ENCODE peak calls at places on chromosomes 7 and 10, in four cellular contexts. N is A549, F is HepG2, D is endothelial cell of umbilical vein. E is an unnamed sample.

GRCh38 chr7:5564894-5565293 is 141.3 kb upstream of the TNRC18 start:
- DNase-seq in N (peak), D (no peak), F (no peak), E (no peak)

GRCh38 chr7:7641129-7641663 is 644 bp downstream of the UMAD1 start:
- DNase-seq in N (no peak), D (no peak), F (peak), E (peak)

GRCh38 chr7:117229350-117229749 is 93.5 kb downstream of the WNT2 start:
- DNase-seq in F (no peak), N (no peak), D (no peak), E (no peak)

GRCh38 chr7:74572301-74573090 is 85.0 kb upstream of the GTF2I start:
- DNase-seq in D (no peak), F (no peak), N (no peak), E (no peak)

GRCh38 chr7:47852330-47853245 is 95.7 kb downstream of the PKD1L1 start:
- DNase-seq in N (peak), F (no peak), D (no peak), E (peak)

GRCh38 chr10:30847642-30848041 is 184.0 kb downstream of the ZNF438 start:
- DNase-seq in D (no peak), N (no peak), F (no peak), E (no peak)

GRCh38 chr10:48903151-48903550 is 36.5 kb downstream of the LRRC18 start:
- DNase-seq in D (no peak), F (no peak), N (no peak), E (no peak)

GRCh38 chr7:16528520-16528919 is 1.9 kb downstream of the LRRC72 start:
- DNase-seq in D (peak), F (no peak), N (no peak), E (no peak)

GRCh38 chr10:71001470-71001869 is 113.1 kb upstream of the PCBD1 start:
- DNase-seq in D (no peak), F (no peak), N (peak), E (no peak)

GRCh38 chr10:35377050-35377723 is 40.9 kb downstream of the CCNY start:
- DNase-seq in D (no peak), F (no peak), N (no peak), E (no peak)

GRCh38 chr7:28017372-28017771 is 163.2 kb downstream of the JAZF1 start:
- DNase-seq in F (no peak), N (no peak), D (peak), E (no peak)

GRCh38 chr10:34343764-34344163 is 471.3 kb downstream of the PARD3 start:
- DNase-seq in F (no peak), D (peak), N (no peak), E (no peak)

GRCh38 chr10:101236376-101237079 is 7.3 kb upstream of the LBX1 start:
- DNase-seq in F (no peak), N (no peak), D (no peak), E (peak)
- TF ChIP-seq JUN in F (no peak), N (no peak), D (no peak), E (peak)

DNA sequence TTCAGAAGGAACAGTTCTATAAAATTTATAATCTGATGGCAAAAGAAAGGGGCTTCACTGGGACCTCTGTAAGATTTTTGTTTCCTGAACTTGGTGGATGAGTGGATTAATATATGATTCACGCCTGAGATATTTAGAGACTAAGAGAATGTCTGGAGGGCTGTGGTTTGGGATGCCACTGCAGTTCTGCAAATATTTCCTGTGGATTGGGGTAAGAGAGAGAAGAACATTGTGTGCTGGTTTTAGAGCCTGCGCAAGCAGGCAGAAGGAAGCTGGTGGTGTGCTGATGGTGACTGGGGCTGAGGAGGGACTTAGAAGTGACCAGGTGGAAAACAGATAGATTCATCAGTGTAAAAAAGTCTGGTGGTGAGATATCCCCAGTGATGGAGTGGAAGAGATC is 87.0 kb downstream of the SUGCT start:
- DNase-seq in D (no peak), N (no peak), F (no peak), E (no peak)
- TF ChIP-seq MAX in D (no peak), N (no peak), F (no peak), E (no peak)

GRCh38 chr10:104347295-104348045 is 6.2 kb upstream of the CFAP58 start:
- DNase-seq in F (no peak), D (no peak), N (no peak), E (no peak)

GRCh38 chr10:104342941-104343411 is 4.7 kb upstream of the ITPRIP start:
- DNase-seq in D (peak), N (no peak), F (peak), E (no peak)

GRCh38 chr10:104345941-104346340 is 7.7 kb upstream of the ITPRIP start:
- DNase-seq in F (no peak), N (no peak), D (no peak), E (no peak)

GRCh38 chr10:104345512-104345911 is 7.2 kb upstream of the ITPRIP start:
- DNase-seq in D (no peak), N (no peak), F (no peak), E (no peak)

DNA sequence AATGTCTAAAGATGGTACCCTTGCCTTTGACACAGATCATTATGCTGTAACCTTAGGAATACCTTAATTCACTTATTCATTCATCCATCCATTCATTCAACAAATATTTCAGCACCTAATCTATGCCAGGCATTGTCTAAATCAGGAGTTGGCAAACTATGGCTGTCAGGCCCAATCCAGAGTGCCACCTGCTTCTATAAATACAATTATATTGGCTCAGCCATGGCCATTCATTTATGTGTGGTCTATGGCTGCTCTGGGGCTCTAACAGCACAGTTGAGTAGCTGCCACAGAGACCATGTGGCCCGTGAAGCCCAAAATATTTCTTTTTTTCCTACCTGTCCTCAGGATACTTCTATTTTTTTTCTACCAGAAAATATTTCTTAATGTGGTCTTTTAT is 6.0 kb upstream of the ITPRIP start:
- DNase-seq in D (no peak), N (no peak), F (no peak), E (no peak)
- TF ChIP-seq JUN in D (no peak), N (no peak), F (no peak), E (no peak)

DNA sequence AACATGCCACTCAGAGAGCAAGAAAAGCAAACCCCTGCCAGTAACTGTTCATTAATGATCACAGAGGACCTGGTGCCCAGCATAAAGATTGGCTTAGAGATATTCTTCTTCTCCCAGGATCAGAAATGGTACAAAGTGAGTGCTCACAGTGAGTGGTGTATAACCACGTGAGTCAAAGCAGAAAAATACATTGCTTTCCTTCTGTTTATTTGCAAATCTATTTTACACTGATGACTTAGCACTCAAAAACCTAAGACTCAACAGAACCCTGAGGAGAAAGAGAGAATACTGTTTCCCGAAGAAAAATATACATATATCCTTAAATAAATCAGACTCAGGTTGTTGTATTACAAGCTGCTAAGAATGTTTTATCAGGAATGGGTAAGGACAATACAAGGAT is 48.7 kb downstream of the ODAD2 start:
- DNase-seq in F (no peak), D (no peak), N (no peak), E (no peak)
- TF ChIP-seq MAX in F (no peak), D (no peak), N (no peak), E (no peak)

GRCh38 chr10:93481931-93482834 is at the start of gene MYOF:
- DNase-seq in N (peak), F (peak), D (peak), E (peak)
- TF ChIP-seq JUN in N (peak), F (no peak), D (no peak), E (no peak)

DNA sequence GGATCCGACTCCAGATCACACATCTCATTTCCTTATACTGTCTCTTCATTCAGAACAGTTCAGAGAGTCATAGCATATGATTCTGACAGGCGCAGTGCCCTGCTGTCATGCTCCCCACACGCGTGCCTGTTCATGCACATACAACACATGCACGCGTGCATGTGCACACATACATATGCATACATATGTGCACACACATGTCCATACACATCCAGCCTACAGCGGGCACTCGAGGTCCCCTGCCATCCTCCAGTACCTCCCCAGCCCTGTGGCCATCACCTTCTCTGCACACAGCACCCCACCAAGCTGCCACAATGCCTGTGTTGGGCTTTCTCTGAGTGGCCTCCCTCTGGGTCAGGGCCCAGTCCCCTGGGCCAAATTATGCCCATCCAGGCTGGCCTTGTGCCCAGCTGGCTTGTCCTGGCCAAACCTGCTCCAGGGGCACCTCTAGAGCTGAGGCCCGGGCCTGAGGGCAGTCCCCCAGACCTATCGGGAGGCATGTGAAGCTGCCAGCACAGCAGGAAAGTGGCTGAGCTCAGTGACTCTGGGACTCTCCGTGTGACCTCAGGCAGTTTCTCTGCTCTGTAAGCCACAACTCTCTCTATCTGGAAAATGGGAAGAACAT is 49.4 kb upstream of the RET start:
- DNase-seq in N (no peak), D (no peak), F (no peak), E (no peak)
- TF ChIP-seq MAX in N (no peak), D (no peak), F (no peak), E (no peak)

DNA sequence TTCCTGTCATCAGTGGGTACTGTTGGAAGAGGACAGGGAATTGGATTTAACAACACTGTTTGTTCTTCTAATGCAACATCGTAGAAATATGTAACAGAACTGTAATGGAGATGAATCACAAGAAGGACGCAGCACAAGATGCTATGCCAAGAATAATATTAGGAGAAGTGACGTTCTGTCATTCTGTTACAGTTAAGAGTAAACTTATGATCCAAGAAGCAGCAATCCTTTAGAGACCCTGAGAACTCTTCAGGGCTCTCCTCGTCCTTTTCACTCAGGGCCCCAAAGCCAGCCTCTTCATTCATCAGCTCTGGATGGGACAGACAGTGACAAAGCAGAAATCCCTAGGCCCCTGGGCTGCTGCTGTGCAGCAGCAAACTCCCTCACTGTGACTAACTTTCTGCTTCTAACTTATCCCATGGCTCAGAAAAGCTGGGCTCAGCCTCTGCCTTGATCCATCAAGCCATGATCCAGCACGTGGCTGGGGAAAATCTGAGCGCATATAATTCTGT is 8.7 kb upstream of the IL6 start:
- DNase-seq in F (no peak), D (peak), N (peak), E (no peak)
- TF ChIP-seq JUN in F (no peak), D (peak), N (peak), E (no peak)

DNA sequence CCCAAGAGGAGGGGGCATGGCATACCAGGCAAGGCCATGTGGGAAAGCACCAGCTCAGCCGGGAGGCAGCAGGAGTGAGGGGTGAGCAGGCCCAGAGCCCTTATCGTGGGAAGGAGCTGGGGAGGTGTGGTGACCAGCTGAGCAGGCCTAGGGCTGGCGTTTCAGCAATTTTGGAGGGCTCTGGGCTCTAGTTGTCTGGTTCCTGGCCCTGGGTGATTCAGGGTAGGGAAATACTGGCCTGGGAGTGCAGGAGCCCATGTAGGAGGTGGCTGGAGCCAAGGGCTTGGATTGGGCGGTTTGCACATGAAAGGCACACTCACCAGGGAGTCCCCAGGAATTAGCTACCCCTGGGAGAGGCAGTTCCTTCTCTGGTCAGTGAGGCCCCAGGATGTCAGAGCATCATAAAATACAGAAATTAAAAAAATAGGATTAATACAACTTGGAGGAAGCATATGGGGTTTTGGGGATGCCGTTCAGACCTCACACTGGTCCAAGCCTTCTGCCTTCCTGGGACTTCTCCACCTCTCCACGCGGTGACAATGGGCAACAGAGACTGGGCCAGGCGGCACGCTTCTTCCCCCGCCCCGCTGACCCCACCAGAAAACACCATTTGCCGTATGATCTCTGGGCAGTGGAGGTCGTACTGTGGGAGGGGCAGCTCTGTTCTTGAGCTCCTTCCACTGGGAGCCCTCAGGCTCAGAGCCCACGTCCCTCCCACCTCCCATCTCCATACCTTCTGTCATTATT is 133.1 kb upstream of the FAM20C start:
- DNase-seq in D (no peak), N (no peak), F (no peak), E (peak)
- TF ChIP-seq MAX in D (no peak), N (no peak), F (no peak), E (no peak)

GRCh38 chr7:42883950-42884349 is 27.9 kb downstream of the C7orf25 start:
- DNase-seq in N (peak), F (no peak), D (no peak), E (no peak)

GRCh38 chr7:42886866-42887509 is 24.9 kb downstream of the C7orf25 start:
- DNase-seq in N (no peak), D (no peak), F (no peak), E (no peak)

GRCh38 chr7:42880392-42880791 is 31.5 kb downstream of the C7orf25 start:
- DNase-seq in D (no peak), F (no peak), N (no peak), E (no peak)

GRCh38 chr7:42886129-42886528 is 25.7 kb downstream of the C7orf25 start:
- DNase-seq in D (no peak), F (no peak), N (peak), E (no peak)
- TF ChIP-seq JUN in D (no peak), F (no peak), N (no peak), E (no peak)

DNA sequence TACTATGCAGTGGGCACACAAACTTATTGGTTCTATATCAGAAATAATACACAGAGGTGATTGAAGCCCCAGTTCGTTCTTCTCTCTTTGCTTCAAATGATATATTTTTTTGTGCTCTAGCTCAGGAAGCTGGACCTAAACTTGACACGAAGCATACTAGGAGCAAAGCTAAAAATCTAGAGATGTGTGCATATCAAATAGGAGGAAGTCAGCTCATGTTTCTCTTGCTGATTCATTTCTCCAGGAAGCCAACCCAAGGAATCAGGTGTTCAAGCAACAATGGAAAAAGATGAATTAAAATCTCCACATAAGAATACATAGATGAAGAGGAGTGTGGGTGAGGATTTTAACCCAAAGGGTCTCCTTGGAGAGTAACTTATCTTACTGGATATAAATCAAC is 432.5 kb downstream of the KCNMA1 start:
- DNase-seq in N (no peak), F (no peak), D (peak), E (no peak)
- TF ChIP-seq MAX in N (no peak), F (no peak), D (no peak), E (no peak)